ENCODE peak calls at places on chromosomes 11 and 22, in nine cellular contexts. One of them, this sample, is unnamed.

GRCh38 chr11:109422755-109423113 is 744 bp downstream of the C11orf87 start:
- DNase-seq in lung: no peak
- DNase-seq in left colon: no peak
- DNase-seq in left kidney: no peak
- DNase-seq in NCI-H2081: no peak
- DNase-seq in HT-29: no peak
- DNase-seq in pulmonary artery endothelial cell: no peak
- DNase-seq in kidney glomerular epithelial cell: no peak
- DNase-seq in foreskin fibroblast: peak; percentile 41
- DNase-seq in this sample: no peak

GRCh38 chr22:47307326-47307725 is 544.9 kb downstream of the TBC1D22A start:
- DNase-seq in lung: no peak
- DNase-seq in left colon: no peak
- DNase-seq in left kidney: no peak
- DNase-seq in NCI-H2081: no peak
- DNase-seq in HT-29: no peak
- DNase-seq in pulmonary artery endothelial cell: no peak
- DNase-seq in kidney glomerular epithelial cell: no peak
- DNase-seq in foreskin fibroblast: peak; percentile 78
- DNase-seq in this sample: no peak

GRCh38 chr11:117657801-117658200 is 139.2 kb downstream of the DSCAML1 start:
- DNase-seq in lung: no peak
- DNase-seq in left colon: no peak
- DNase-seq in left kidney: no peak
- DNase-seq in NCI-H2081: no peak
- DNase-seq in HT-29: no peak
- DNase-seq in pulmonary artery endothelial cell: no peak
- DNase-seq in kidney glomerular epithelial cell: no peak
- DNase-seq in foreskin fibroblast: no peak
- DNase-seq in this sample: no peak

GRCh38 chr11:58805065-58805464 is 39.4 kb downstream of the GLYATL2 start:
- DNase-seq in lung: no peak
- DNase-seq in left colon: no peak
- DNase-seq in left kidney: no peak
- DNase-seq in NCI-H2081: no peak
- DNase-seq in HT-29: no peak
- DNase-seq in pulmonary artery endothelial cell: no peak
- DNase-seq in kidney glomerular epithelial cell: peak; percentile 27
- DNase-seq in foreskin fibroblast: peak; percentile 45
- DNase-seq in this sample: no peak

GRCh38 chr22:32043391-32043790 is 330 bp downstream of the SLC5A1 start:
- DNase-seq in lung: no peak
- DNase-seq in left colon: peak; percentile 41
- DNase-seq in left kidney: no peak
- DNase-seq in NCI-H2081: no peak
- DNase-seq in HT-29: no peak
- DNase-seq in pulmonary artery endothelial cell: no peak
- DNase-seq in kidney glomerular epithelial cell: no peak
- DNase-seq in foreskin fibroblast: no peak
- DNase-seq in this sample: no peak

GRCh38 chr11:27656806-27657483 is 43.3 kb downstream of the BDNF start:
- DNase-seq in lung: no peak
- DNase-seq in left colon: no peak
- DNase-seq in left kidney: no peak
- DNase-seq in NCI-H2081: no peak
- DNase-seq in HT-29: no peak
- DNase-seq in pulmonary artery endothelial cell: no peak
- DNase-seq in kidney glomerular epithelial cell: no peak
- DNase-seq in foreskin fibroblast: peak; percentile 54
- DNase-seq in this sample: no peak

GRCh38 chr11:123457187-123457770 is 27.2 kb downstream of the GRAMD1B start:
- DNase-seq in lung: peak; percentile 32
- DNase-seq in left colon: no peak
- DNase-seq in left kidney: no peak
- DNase-seq in NCI-H2081: no peak
- DNase-seq in HT-29: no peak
- DNase-seq in pulmonary artery endothelial cell: no peak
- DNase-seq in kidney glomerular epithelial cell: no peak
- DNase-seq in foreskin fibroblast: no peak
- DNase-seq in this sample: no peak

GRCh38 chr22:43923191-43923590 is 414 bp upstream of the PNPLA3 start:
- DNase-seq in lung: no peak
- DNase-seq in left colon: no peak
- DNase-seq in left kidney: no peak
- DNase-seq in NCI-H2081: no peak
- DNase-seq in HT-29: no peak
- DNase-seq in pulmonary artery endothelial cell: no peak
- DNase-seq in kidney glomerular epithelial cell: no peak
- DNase-seq in foreskin fibroblast: peak; percentile 43
- DNase-seq in this sample: peak; percentile 21

GRCh38 chr22:22010358-22010757 is 27.8 kb upstream of the TOP3B start:
- DNase-seq in lung: no peak
- DNase-seq in left colon: no peak
- DNase-seq in left kidney: no peak
- DNase-seq in NCI-H2081: no peak
- DNase-seq in HT-29: no peak
- DNase-seq in pulmonary artery endothelial cell: no peak
- DNase-seq in kidney glomerular epithelial cell: no peak
- DNase-seq in foreskin fibroblast: no peak
- DNase-seq in this sample: no peak

GRCh38 chr22:42269407-42270177 is 861 bp downstream of the TCF20 start:
- DNase-seq in lung: peak; percentile 64
- DNase-seq in left colon: peak; percentile 84
- DNase-seq in left kidney: peak; percentile 84
- DNase-seq in NCI-H2081: peak; percentile 28
- DNase-seq in HT-29: peak; percentile 65
- DNase-seq in pulmonary artery endothelial cell: no peak
- DNase-seq in kidney glomerular epithelial cell: no peak
- DNase-seq in foreskin fibroblast: peak; percentile 50
- DNase-seq in this sample: peak; percentile 60

GRCh38 chr22:46659791-46660186 is 39.6 kb downstream of the GRAMD4 start:
- DNase-seq in lung: no peak
- DNase-seq in left colon: no peak
- DNase-seq in left kidney: no peak
- DNase-seq in NCI-H2081: no peak
- DNase-seq in HT-29: no peak
- DNase-seq in pulmonary artery endothelial cell: no peak
- DNase-seq in kidney glomerular epithelial cell: no peak
- DNase-seq in foreskin fibroblast: no peak
- DNase-seq in this sample: no peak

GRCh38 chr22:50301581-50301991 is 5.9 kb downstream of the PLXNB2 start:
- DNase-seq in lung: no peak
- DNase-seq in left colon: peak; percentile 54
- DNase-seq in left kidney: peak; percentile 45
- DNase-seq in NCI-H2081: peak; percentile 82
- DNase-seq in HT-29: peak; percentile 38
- DNase-seq in pulmonary artery endothelial cell: no peak
- DNase-seq in kidney glomerular epithelial cell: no peak
- DNase-seq in foreskin fibroblast: peak; percentile 61
- DNase-seq in this sample: peak; percentile 57

GRCh38 chr11:28259177-28259843 is 151.1 kb downstream of the METTL15 start:
- DNase-seq in lung: no peak
- DNase-seq in left colon: no peak
- DNase-seq in left kidney: no peak
- DNase-seq in NCI-H2081: no peak
- DNase-seq in HT-29: no peak
- DNase-seq in pulmonary artery endothelial cell: no peak
- DNase-seq in kidney glomerular epithelial cell: no peak
- DNase-seq in foreskin fibroblast: no peak
- DNase-seq in this sample: no peak

GRCh38 chr11:123798513-123799252 is 7.5 kb downstream of the OR6M1 start:
- DNase-seq in lung: no peak
- DNase-seq in left colon: no peak
- DNase-seq in left kidney: no peak
- DNase-seq in NCI-H2081: no peak
- DNase-seq in HT-29: no peak
- DNase-seq in pulmonary artery endothelial cell: no peak
- DNase-seq in kidney glomerular epithelial cell: no peak
- DNase-seq in foreskin fibroblast: no peak
- DNase-seq in this sample: no peak

GRCh38 chr11:117412653-117413275 is 85.1 kb downstream of the CEP164 start:
- DNase-seq in lung: no peak
- DNase-seq in left colon: no peak
- DNase-seq in left kidney: no peak
- DNase-seq in NCI-H2081: no peak
- DNase-seq in HT-29: no peak
- DNase-seq in pulmonary artery endothelial cell: no peak
- DNase-seq in kidney glomerular epithelial cell: no peak
- DNase-seq in foreskin fibroblast: no peak
- DNase-seq in this sample: no peak

GRCh38 chr11:70544774-70545625 is 146.7 kb downstream of the CTTN start:
- DNase-seq in lung: no peak
- DNase-seq in left colon: no peak
- DNase-seq in left kidney: no peak
- DNase-seq in NCI-H2081: no peak
- DNase-seq in HT-29: no peak
- DNase-seq in pulmonary artery endothelial cell: no peak
- DNase-seq in kidney glomerular epithelial cell: no peak
- DNase-seq in foreskin fibroblast: no peak
- DNase-seq in this sample: no peak

GRCh38 chr11:63489879-63490278 is 1.1 kb downstream of the PLAAT5 start:
- DNase-seq in lung: no peak
- DNase-seq in left colon: no peak
- DNase-seq in left kidney: peak; percentile 13
- DNase-seq in NCI-H2081: no peak
- DNase-seq in HT-29: peak; percentile 24
- DNase-seq in pulmonary artery endothelial cell: no peak
- DNase-seq in kidney glomerular epithelial cell: no peak
- DNase-seq in foreskin fibroblast: peak; percentile 24
- DNase-seq in this sample: no peak

GRCh38 chr11:60589611-60590010 is 74.4 kb downstream of the MS4A13 start:
- DNase-seq in lung: no peak
- DNase-seq in left colon: no peak
- DNase-seq in left kidney: no peak
- DNase-seq in NCI-H2081: no peak
- DNase-seq in HT-29: peak; percentile 19
- DNase-seq in pulmonary artery endothelial cell: no peak
- DNase-seq in kidney glomerular epithelial cell: no peak
- DNase-seq in foreskin fibroblast: no peak
- DNase-seq in this sample: no peak

GRCh38 chr11:48037709-48038468 is 57.5 kb downstream of the PTPRJ start:
- DNase-seq in lung: no peak
- DNase-seq in left colon: no peak
- DNase-seq in left kidney: peak; percentile 50
- DNase-seq in NCI-H2081: no peak
- DNase-seq in HT-29: no peak
- DNase-seq in pulmonary artery endothelial cell: no peak
- DNase-seq in kidney glomerular epithelial cell: no peak
- DNase-seq in foreskin fibroblast: peak; percentile 31
- DNase-seq in this sample: no peak

GRCh38 chr11:47605921-47606320 is 11.7 kb upstream of the C1QTNF4 start:
- DNase-seq in lung: no peak
- DNase-seq in left colon: no peak
- DNase-seq in left kidney: no peak
- DNase-seq in NCI-H2081: no peak
- DNase-seq in HT-29: no peak
- DNase-seq in pulmonary artery endothelial cell: no peak
- DNase-seq in kidney glomerular epithelial cell: no peak
- DNase-seq in foreskin fibroblast: no peak
- DNase-seq in this sample: no peak

GRCh38 chr11:32259641-32260081 is 168.8 kb downstream of the RCN1 start:
- DNase-seq in lung: peak; percentile 66
- DNase-seq in left colon: peak; percentile 46
- DNase-seq in left kidney: peak; percentile 84
- DNase-seq in NCI-H2081: no peak
- DNase-seq in HT-29: no peak
- DNase-seq in pulmonary artery endothelial cell: no peak
- DNase-seq in kidney glomerular epithelial cell: no peak
- DNase-seq in foreskin fibroblast: no peak
- DNase-seq in this sample: no peak

GRCh38 chr11:31499576-31500178 is 9.7 kb downstream of the IMMP1L start:
- DNase-seq in lung: no peak
- DNase-seq in left colon: no peak
- DNase-seq in left kidney: peak; percentile 7
- DNase-seq in NCI-H2081: no peak
- DNase-seq in HT-29: no peak
- DNase-seq in pulmonary artery endothelial cell: no peak
- DNase-seq in kidney glomerular epithelial cell: no peak
- DNase-seq in foreskin fibroblast: peak; percentile 55
- DNase-seq in this sample: no peak

This sample was measured in naive B cell.